ENCODE peak calls at places on chromosome 22, in ten cellular contexts. One of them, this sample, is unnamed.

GRCh38 chr22:20810645-20811044 is 36.7 kb downstream of the SERPIND1 start:
- DNase-seq in spleen: no peak
- DNase-seq in activated CD4-positive, alpha-beta T cell treated with anti-CD3 and anti-CD28 coated beads, Interleukin-2, amount 50 U/mL, for 1 hour: peak
- DNase-seq in sciatic nerve: no peak
- DNase-seq in Right ventricle myocardium superior: no peak
- DNase-seq in left cardiac atrium: no peak
- DNase-seq in cardiac fibroblast: no peak
- DNase-seq in Ammon's horn: no peak
- DNase-seq in cardiac muscle cell: no peak
- DNase-seq in PC-3: no peak
- DNase-seq in this sample: no peak

GRCh38 chr22:19933328-19934241 is 8.0 kb upstream of the COMT start:
- DNase-seq in Right ventricle myocardium superior: peak
- DNase-seq in sciatic nerve: no peak
- DNase-seq in cardiac fibroblast: no peak
- DNase-seq in cardiac muscle cell: no peak
- DNase-seq in left cardiac atrium: no peak
- DNase-seq in spleen: peak
- DNase-seq in PC-3: no peak
- DNase-seq in Ammon's horn: no peak
- DNase-seq in activated CD4-positive, alpha-beta T cell treated with anti-CD3 and anti-CD28 coated beads, Interleukin-2, amount 50 U/mL, for 1 hour: no peak
- DNase-seq in this sample: no peak

GRCh38 chr22:44811141-44811540 is 58.8 kb downstream of the ARHGAP8 start:
- DNase-seq in cardiac muscle cell: no peak
- DNase-seq in activated CD4-positive, alpha-beta T cell treated with anti-CD3 and anti-CD28 coated beads, Interleukin-2, amount 50 U/mL, for 1 hour: no peak
- DNase-seq in Ammon's horn: no peak
- DNase-seq in PC-3: no peak
- DNase-seq in left cardiac atrium: peak
- DNase-seq in Right ventricle myocardium superior: no peak
- DNase-seq in spleen: peak
- DNase-seq in sciatic nerve: no peak
- DNase-seq in cardiac fibroblast: no peak
- DNase-seq in this sample: no peak

GRCh38 chr22:38524434-38524833 is 18.3 kb upstream of the DDX17 start:
- DNase-seq in activated CD4-positive, alpha-beta T cell treated with anti-CD3 and anti-CD28 coated beads, Interleukin-2, amount 50 U/mL, for 1 hour: no peak
- DNase-seq in Ammon's horn: no peak
- DNase-seq in cardiac muscle cell: no peak
- DNase-seq in left cardiac atrium: no peak
- DNase-seq in spleen: no peak
- DNase-seq in Right ventricle myocardium superior: no peak
- DNase-seq in cardiac fibroblast: no peak
- DNase-seq in PC-3: no peak
- DNase-seq in sciatic nerve: no peak
- DNase-seq in this sample: no peak

GRCh38 chr22:47088480-47089145 is 326.2 kb downstream of the TBC1D22A start:
- DNase-seq in left cardiac atrium: no peak
- DNase-seq in Ammon's horn: no peak
- DNase-seq in activated CD4-positive, alpha-beta T cell treated with anti-CD3 and anti-CD28 coated beads, Interleukin-2, amount 50 U/mL, for 1 hour: no peak
- DNase-seq in sciatic nerve: no peak
- DNase-seq in cardiac fibroblast: no peak
- DNase-seq in PC-3: no peak
- DNase-seq in Right ventricle myocardium superior: no peak
- DNase-seq in spleen: no peak
- DNase-seq in cardiac muscle cell: no peak
- DNase-seq in this sample: no peak

GRCh38 chr22:46971141-46971775 is 208.8 kb downstream of the TBC1D22A start:
- DNase-seq in cardiac fibroblast: peak
- DNase-seq in sciatic nerve: peak
- DNase-seq in cardiac muscle cell: peak
- DNase-seq in spleen: no peak
- DNase-seq in left cardiac atrium: peak
- DNase-seq in PC-3: no peak
- DNase-seq in Ammon's horn: peak
- DNase-seq in Right ventricle myocardium superior: peak
- DNase-seq in activated CD4-positive, alpha-beta T cell treated with anti-CD3 and anti-CD28 coated beads, Interleukin-2, amount 50 U/mL, for 1 hour: no peak
- DNase-seq in this sample: no peak

GRCh38 chr22:45584121-45584570 is 81.5 kb downstream of the FBLN1 start:
- DNase-seq in left cardiac atrium: peak
- DNase-seq in cardiac muscle cell: no peak
- DNase-seq in Right ventricle myocardium superior: no peak
- DNase-seq in spleen: no peak
- DNase-seq in PC-3: no peak
- DNase-seq in activated CD4-positive, alpha-beta T cell treated with anti-CD3 and anti-CD28 coated beads, Interleukin-2, amount 50 U/mL, for 1 hour: no peak
- DNase-seq in sciatic nerve: no peak
- DNase-seq in Ammon's horn: peak
- DNase-seq in cardiac fibroblast: no peak
- DNase-seq in this sample: no peak

GRCh38 chr22:23152238-23153114 is 7.2 kb downstream of the RAB36 start:
- DNase-seq in cardiac muscle cell: no peak
- DNase-seq in sciatic nerve: no peak
- DNase-seq in PC-3: no peak
- DNase-seq in left cardiac atrium: no peak
- DNase-seq in Ammon's horn: no peak
- DNase-seq in activated CD4-positive, alpha-beta T cell treated with anti-CD3 and anti-CD28 coated beads, Interleukin-2, amount 50 U/mL, for 1 hour: no peak
- DNase-seq in spleen: peak
- DNase-seq in cardiac fibroblast: no peak
- DNase-seq in Right ventricle myocardium superior: no peak
- DNase-seq in this sample: no peak

GRCh38 chr22:36017661-36018091 is 10.9 kb downstream of the RBFOX2 start:
- DNase-seq in cardiac muscle cell: no peak
- DNase-seq in spleen: no peak
- DNase-seq in left cardiac atrium: no peak
- DNase-seq in Right ventricle myocardium superior: no peak
- DNase-seq in activated CD4-positive, alpha-beta T cell treated with anti-CD3 and anti-CD28 coated beads, Interleukin-2, amount 50 U/mL, for 1 hour: no peak
- DNase-seq in cardiac fibroblast: no peak
- DNase-seq in PC-3: no peak
- DNase-seq in Ammon's horn: no peak
- DNase-seq in sciatic nerve: no peak
- DNase-seq in this sample: no peak

GRCh38 chr22:28955817-28956216 is 72.4 kb downstream of the ZNRF3 start:
- DNase-seq in cardiac fibroblast: no peak
- DNase-seq in Ammon's horn: no peak
- DNase-seq in left cardiac atrium: no peak
- DNase-seq in PC-3: no peak
- DNase-seq in cardiac muscle cell: no peak
- DNase-seq in Right ventricle myocardium superior: no peak
- DNase-seq in activated CD4-positive, alpha-beta T cell treated with anti-CD3 and anti-CD28 coated beads, Interleukin-2, amount 50 U/mL, for 1 hour: peak
- DNase-seq in spleen: no peak
- DNase-seq in sciatic nerve: no peak
- DNase-seq in this sample: peak

GRCh38 chr22:17205432-17205831 is 13.8 kb downstream of the ADA2 start:
- DNase-seq in PC-3: no peak
- DNase-seq in Ammon's horn: peak
- DNase-seq in sciatic nerve: no peak
- DNase-seq in spleen: no peak
- DNase-seq in Right ventricle myocardium superior: no peak
- DNase-seq in activated CD4-positive, alpha-beta T cell treated with anti-CD3 and anti-CD28 coated beads, Interleukin-2, amount 50 U/mL, for 1 hour: no peak
- DNase-seq in cardiac fibroblast: no peak
- DNase-seq in left cardiac atrium: no peak
- DNase-seq in cardiac muscle cell: no peak
- DNase-seq in this sample: no peak

GRCh38 chr22:21451545-21452520 is 15.4 kb upstream of the TMEM191C start:
- DNase-seq in spleen: peak
- DNase-seq in activated CD4-positive, alpha-beta T cell treated with anti-CD3 and anti-CD28 coated beads, Interleukin-2, amount 50 U/mL, for 1 hour: no peak
- DNase-seq in left cardiac atrium: peak
- DNase-seq in Right ventricle myocardium superior: peak
- DNase-seq in Ammon's horn: no peak
- DNase-seq in sciatic nerve: peak
- DNase-seq in cardiac fibroblast: no peak
- DNase-seq in PC-3: no peak
- DNase-seq in cardiac muscle cell: no peak
- DNase-seq in this sample: no peak

GRCh38 chr22:35711336-35711735 is 6.3 kb upstream of the APOL5 start:
- DNase-seq in sciatic nerve: no peak
- DNase-seq in left cardiac atrium: no peak
- DNase-seq in spleen: no peak
- DNase-seq in cardiac muscle cell: no peak
- DNase-seq in Ammon's horn: no peak
- DNase-seq in PC-3: no peak
- DNase-seq in Right ventricle myocardium superior: no peak
- DNase-seq in cardiac fibroblast: no peak
- DNase-seq in activated CD4-positive, alpha-beta T cell treated with anti-CD3 and anti-CD28 coated beads, Interleukin-2, amount 50 U/mL, for 1 hour: no peak
- DNase-seq in this sample: no peak

GRCh38 chr22:32444068-32444467 is 20.2 kb downstream of the BPIFC start:
- DNase-seq in left cardiac atrium: no peak
- DNase-seq in Right ventricle myocardium superior: no peak
- DNase-seq in cardiac muscle cell: no peak
- DNase-seq in spleen: no peak
- DNase-seq in cardiac fibroblast: no peak
- DNase-seq in activated CD4-positive, alpha-beta T cell treated with anti-CD3 and anti-CD28 coated beads, Interleukin-2, amount 50 U/mL, for 1 hour: peak
- DNase-seq in Ammon's horn: no peak
- DNase-seq in PC-3: peak
- DNase-seq in sciatic nerve: no peak
- DNase-seq in this sample: no peak

GRCh38 chr22:42084874-42085273 is 5.4 kb downstream of the SMDT1 start:
- DNase-seq in Right ventricle myocardium superior: no peak
- DNase-seq in PC-3: no peak
- DNase-seq in cardiac muscle cell: no peak
- DNase-seq in activated CD4-positive, alpha-beta T cell treated with anti-CD3 and anti-CD28 coated beads, Interleukin-2, amount 50 U/mL, for 1 hour: no peak
- DNase-seq in spleen: no peak
- DNase-seq in left cardiac atrium: no peak
- DNase-seq in sciatic nerve: peak
- DNase-seq in Ammon's horn: no peak
- DNase-seq in cardiac fibroblast: no peak
- DNase-seq in this sample: no peak

GRCh38 chr22:45204241-45204640 is 36.5 kb downstream of the KIAA0930 start:
- DNase-seq in activated CD4-positive, alpha-beta T cell treated with anti-CD3 and anti-CD28 coated beads, Interleukin-2, amount 50 U/mL, for 1 hour: no peak
- DNase-seq in left cardiac atrium: no peak
- DNase-seq in cardiac muscle cell: no peak
- DNase-seq in PC-3: no peak
- DNase-seq in sciatic nerve: no peak
- DNase-seq in Right ventricle myocardium superior: no peak
- DNase-seq in cardiac fibroblast: no peak
- DNase-seq in spleen: peak
- DNase-seq in Ammon's horn: no peak
- DNase-seq in this sample: no peak

GRCh38 chr22:37197451-37198289 is 9.6 kb upstream of the C1QTNF6 start:
- DNase-seq in cardiac fibroblast: peak
- DNase-seq in spleen: peak
- DNase-seq in PC-3: peak
- DNase-seq in sciatic nerve: peak
- DNase-seq in activated CD4-positive, alpha-beta T cell treated with anti-CD3 and anti-CD28 coated beads, Interleukin-2, amount 50 U/mL, for 1 hour: no peak
- DNase-seq in left cardiac atrium: peak
- DNase-seq in cardiac muscle cell: no peak
- DNase-seq in Right ventricle myocardium superior: peak
- DNase-seq in Ammon's horn: no peak
- DNase-seq in this sample: no peak

This sample was measured in effector memory CD4-positive, alpha-beta T cell.